ENCODE peak calls at places on chromosomes 3 and 15, in four cellular contexts. M, B, A and Y are unnamed samples.

GRCh38 chr15:40343512-40343911 is 2.8 kb upstream of the CCDC9B start:
- DNase-seq in M (peak), A (no peak), B (no peak), Y (no peak)

GRCh38 chr3:148366743-148367410 is 330.8 kb upstream of the AGTR1 start:
- DNase-seq in B (no peak), M (peak), A (no peak), Y (no peak)

GRCh38 chr15:33022629-33023028 is 171.9 kb downstream of the FMN1 start:
- DNase-seq in B (peak), A (no peak), M (peak), Y (peak)

GRCh38 chr3:23710555-23710954 is 95.2 kb upstream of the UBE2E1 start:
- DNase-seq in M (peak), A (no peak), B (peak), Y (no peak)

GRCh38 chr15:83837946-83838571 is 184.1 kb downstream of the ADAMTSL3 start:
- DNase-seq in A (peak), B (peak), M (peak), Y (no peak)

GRCh38 chr3:46361408-46362283 is 7.7 kb downstream of the CCR2 start:
- DNase-seq in B (no peak), M (no peak), A (no peak), Y (no peak)

GRCh38 chr15:52397118-52397517 is 101.5 kb upstream of the MYO5C start:
- DNase-seq in M (no peak), A (no peak), B (no peak), Y (no peak)

GRCh38 chr3:17678116-17678741 is 64.2 kb downstream of the TBC1D5 start:
- DNase-seq in M (peak), B (no peak), A (no peak), Y (peak)

GRCh38 chr3:157248590-157249425 is 88.9 kb upstream of the CCNL1 start:
- DNase-seq in M (peak), B (no peak), A (peak), Y (no peak)

GRCh38 chr3:72728958-72729467 is 119.2 kb downstream of the SHQ1 start:
- DNase-seq in M (no peak), B (peak), A (no peak), Y (no peak)

DNA sequence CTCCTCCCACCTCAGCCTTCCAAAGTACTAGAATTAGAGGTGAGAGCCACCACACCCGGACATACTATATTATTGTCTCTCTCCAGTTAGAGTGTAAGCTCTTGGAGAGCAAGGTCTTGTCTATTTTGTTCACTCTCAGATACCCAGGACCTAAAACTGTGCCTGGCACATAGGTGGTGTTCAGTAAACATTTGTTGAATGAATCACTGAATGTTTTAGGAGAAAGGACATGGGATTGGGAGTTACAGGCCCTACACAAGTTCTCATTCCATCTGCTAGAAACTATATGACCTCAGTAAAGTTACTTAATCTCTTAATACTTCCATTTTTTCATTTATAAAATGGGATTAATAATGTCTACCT is 1.5 kb upstream of the ATR start:
- DNase-seq in M (no peak), A (no peak), B (no peak), Y (no peak)
- H2AFZ ChIP-seq in M (no peak), A (no peak), B (no peak), Y (no peak)

GRCh38 chr3:194570898-194571297 is 62.3 kb downstream of the TMEM44 start:
- DNase-seq in M (no peak), B (no peak), A (no peak), Y (no peak)

GRCh38 chr3:194571491-194571941 is 61.7 kb downstream of the TMEM44 start:
- DNase-seq in A (no peak), M (no peak), B (no peak), Y (no peak)

GRCh38 chr3:194572131-194572789 is 61.0 kb downstream of the TMEM44 start:
- DNase-seq in A (no peak), B (no peak), M (peak), Y (no peak)

GRCh38 chr3:194569252-194569651 is 64.0 kb downstream of the TMEM44 start:
- DNase-seq in M (no peak), A (no peak), B (no peak), Y (no peak)

DNA sequence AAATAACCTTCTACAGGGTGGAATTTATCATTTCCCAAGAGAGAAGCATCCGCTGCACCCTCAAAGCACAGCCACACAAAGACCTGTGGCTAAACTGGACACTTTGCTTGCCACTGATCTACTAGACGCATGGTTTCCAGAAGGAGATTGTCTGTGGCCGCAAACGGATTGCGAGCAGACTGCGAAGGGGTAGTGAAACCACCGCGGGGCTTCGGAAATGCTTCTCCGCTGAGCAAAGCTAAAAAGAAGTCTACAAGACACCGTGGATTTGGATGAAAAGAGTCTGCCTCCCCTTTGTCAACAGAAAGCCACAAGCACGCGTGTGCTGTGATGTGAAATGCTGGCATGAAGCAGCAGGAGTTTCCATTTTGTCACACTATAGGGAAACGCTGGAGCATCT is 63.0 kb downstream of the TMEM44 start:
- DNase-seq in M (no peak), A (no peak), B (no peak), Y (no peak)
- H2AFZ ChIP-seq in M (no peak), A (peak), B (no peak), Y (no peak)

GRCh38 chr15:37142371-37142770 is 42.0 kb upstream of the MEIS2 start:
- DNase-seq in A (no peak), M (no peak), B (no peak), Y (no peak)

GRCh38 chr15:37140531-37141053 is 40.2 kb upstream of the MEIS2 start:
- DNase-seq in M (peak), B (no peak), A (no peak), Y (no peak)

GRCh38 chr15:37138586-37138985 is 38.2 kb upstream of the MEIS2 start:
- DNase-seq in B (no peak), M (no peak), A (no peak), Y (no peak)

GRCh38 chr15:37148714-37149113 is 48.4 kb upstream of the MEIS2 start:
- DNase-seq in A (no peak), B (no peak), M (no peak), Y (no peak)

DNA sequence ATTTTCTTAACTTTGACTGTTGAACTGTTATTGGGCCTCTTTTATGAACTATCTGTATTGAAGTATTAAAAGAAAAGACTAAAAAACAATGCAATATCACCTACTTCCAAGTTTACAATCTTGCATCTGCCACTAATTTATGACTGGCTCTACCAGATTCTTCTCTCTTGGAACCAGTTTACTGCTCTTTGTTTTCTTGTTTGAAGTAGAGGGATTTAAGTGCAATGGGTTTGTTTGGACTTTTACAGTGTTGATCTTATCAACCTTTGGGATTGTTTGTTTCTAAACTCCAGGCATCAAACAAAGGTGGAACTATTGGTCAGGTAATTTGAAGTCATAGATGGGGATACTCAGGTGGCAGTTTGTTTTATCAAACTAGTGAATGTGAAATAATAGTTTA is 43.0 kb upstream of the MEIS2 start:
- DNase-seq in B (no peak), A (no peak), M (no peak), Y (no peak)
- H2AFZ ChIP-seq in B (no peak), A (no peak), M (no peak), Y (no peak)

GRCh38 chr3:121545049-121545563 is 682 bp downstream of the POLQ start:
- DNase-seq in A (no peak), M (no peak), B (no peak), Y (no peak)
- H2AFZ ChIP-seq in A (peak), M (peak), B (no peak), Y (peak)

GRCh38 chr15:80026754-80027153 is 32.7 kb upstream of the ZFAND6 start:
- DNase-seq in M (no peak), A (no peak), B (no peak), Y (peak)
- H2AFZ ChIP-seq in M (no peak), A (peak), B (no peak), Y (peak)

GRCh38 chr3:64262574-64263114 is 37.4 kb upstream of the PRICKLE2 start:
- DNase-seq in M (no peak), A (no peak), B (no peak), Y (no peak)

GRCh38 chr3:64264491-64265109 is 39.3 kb upstream of the PRICKLE2 start:
- DNase-seq in A (no peak), B (no peak), M (peak), Y (no peak)

GRCh38 chr3:64257096-64257755 is 32.0 kb upstream of the PRICKLE2 start:
- DNase-seq in A (no peak), B (no peak), M (no peak), Y (no peak)

GRCh38 chr3:64259646-64260045 is 34.4 kb upstream of the PRICKLE2 start:
- DNase-seq in M (peak), B (no peak), A (no peak), Y (no peak)

DNA sequence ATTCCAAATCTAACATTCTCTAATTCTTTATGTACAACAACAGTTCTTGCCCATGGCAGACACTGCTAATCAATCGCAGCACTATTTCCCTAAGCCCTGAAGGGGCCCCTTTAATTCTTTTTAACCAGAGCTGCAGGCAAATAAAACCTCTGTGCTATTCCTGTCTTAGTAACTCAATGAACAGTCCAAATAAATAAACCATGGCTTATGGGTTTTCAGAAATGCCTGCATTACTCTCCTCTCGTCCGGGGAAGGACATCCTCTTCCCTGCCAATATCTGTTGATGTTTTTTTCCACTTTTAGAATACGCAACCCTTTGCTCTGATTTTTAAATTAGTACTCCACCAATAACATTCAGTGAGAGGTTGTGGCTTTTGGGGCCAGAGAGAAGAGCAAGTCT is 35.1 kb upstream of the PRICKLE2 start:
- DNase-seq in M (peak), B (no peak), A (no peak), Y (no peak)
- H2AFZ ChIP-seq in M (no peak), B (no peak), A (peak), Y (no peak)

GRCh38 chr3:181729071-181729915 is 17.6 kb downstream of the SOX2 start:
- DNase-seq in M (no peak), B (no peak), A (no peak), Y (no peak)

GRCh38 chr3:181726351-181727121 is 14.8 kb downstream of the SOX2 start:
- DNase-seq in B (peak), A (peak), M (no peak), Y (no peak)

GRCh38 chr3:181727122-181728036 is 15.7 kb downstream of the SOX2 start:
- DNase-seq in A (no peak), B (peak), M (no peak), Y (no peak)

GRCh38 chr3:181730364-181730763 is 18.6 kb downstream of the SOX2 start:
- DNase-seq in M (no peak), A (no peak), B (no peak), Y (no peak)

DNA sequence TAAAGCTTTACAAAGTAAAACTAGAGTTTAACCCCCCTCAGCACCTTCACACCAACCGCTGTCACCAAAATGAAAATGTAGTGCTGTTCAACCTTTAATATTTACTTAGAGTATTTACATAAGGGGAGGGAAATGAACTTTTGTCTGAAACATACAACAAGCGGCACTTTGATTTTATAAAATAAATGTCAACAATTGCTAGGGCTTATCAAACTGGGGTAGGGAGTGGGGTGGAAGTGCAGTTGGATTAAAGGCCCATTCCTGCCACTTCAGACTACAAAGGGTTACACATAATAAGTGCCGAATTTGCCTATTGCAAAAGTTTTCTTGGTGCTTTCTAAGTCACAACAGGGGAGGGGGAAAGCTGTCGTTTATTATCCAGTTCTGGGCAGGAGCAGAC is 16.7 kb downstream of the SOX2 start:
- DNase-seq in B (no peak), A (no peak), M (no peak), Y (no peak)
- H2AFZ ChIP-seq in B (no peak), A (no peak), M (no peak), Y (no peak)

GRCh38 chr3:107414325-107414964 is 37.2 kb downstream of the CCDC54 start:
- DNase-seq in A (no peak), B (no peak), M (no peak), Y (no peak)
- H2AFZ ChIP-seq in A (no peak), B (no peak), M (no peak), Y (no peak)